ENCODE peak calls at places on chromosomes 1 and 21, in six cellular contexts. P is A549, S is HCT116, H is H1, B is HepG2, A is endothelial cell of umbilical vein. K is an unnamed sample. For H3K9me3, the result is how much of the 10 kb centered on the place peaks cover.

GRCh38 chr21:28445081-28445830 is 547.4 kb downstream of the LTN1 start:
- DNase-seq in P (no peak), S (no peak), H (no peak), B (no peak), A (no peak), K (no peak)

GRCh38 chr1:19080715-19081114 is 124.2 kb upstream of the IFFO2 start:
- DNase-seq in P (no peak), S (no peak), H (no peak), B (no peak), A (no peak), K (no peak)

GRCh38 chr1:207017615-207018559 is 14.7 kb downstream of the C1orf116 start:
- DNase-seq in P (no peak), S (no peak), H (no peak), B (no peak), A (no peak), K (no peak)

GRCh38 chr1:28112388-28113311 is 24.2 kb upstream of the EYA3 start:
- DNase-seq in P (peak), S (peak), H (no peak), B (peak), A (peak), K (no peak)

GRCh38 chr1:226526801-226527595 is 21.6 kb upstream of the STUM start:
- DNase-seq in P (peak), S (peak), H (no peak), B (peak), A (peak), K (peak)

GRCh38 chr1:72284398-72285073 is 2.2 kb upstream of the NEGR1 start:
- DNase-seq in P (no peak), S (no peak), H (no peak), B (peak), A (peak), K (peak)

GRCh38 chr1:47751188-47751587 is 246.0 kb downstream of the TRABD2B start:
- DNase-seq in P (peak), S (peak), H (no peak), B (no peak), A (no peak), K (no peak)

GRCh38 chr1:198657550-198658064 is 18.8 kb downstream of the PTPRC start:
- DNase-seq in P (peak), S (no peak), H (no peak), B (no peak), A (peak), K (no peak)

GRCh38 chr1:151444791-151445177 is 14.5 kb downstream of the POGZ start:
- DNase-seq in P (no peak), S (no peak), H (no peak), B (no peak), A (no peak), K (no peak)

GRCh38 chr1:155241069-155241679 is 14.1 kb downstream of the ENTREP3 start:
- DNase-seq in P (peak), S (peak), H (no peak), B (peak), A (peak), K (peak)

GRCh38 chr1:109877320-109877771 is 33.3 kb upstream of the CSF1 start:
- DNase-seq in P (peak), S (no peak), H (peak), B (peak), A (peak), K (no peak)

GRCh38 chr1:167439301-167439988 is 78.9 kb downstream of the CD247 start:
- DNase-seq in P (peak), S (no peak), H (no peak), B (peak), A (peak), K (peak)

GRCh38 chr1:60746278-60746761 is 336.0 kb upstream of the NFIA start:
- DNase-seq in P (no peak), S (no peak), H (no peak), B (no peak), A (no peak), K (peak)
- TF ChIP-seq MAX in P (no peak), S (no peak), H (no peak), B (no peak), A (no peak), K (no peak)

GRCh38 chr1:152621993-152622392 is 910 bp downstream of the LCE3A start:
- DNase-seq in P (no peak), S (no peak), H (no peak), B (no peak), A (no peak), K (no peak)
- H3K9me3 ChIP-seq in P (under half), S (under half), H (half or more), B (under half), A (under half), K (under half)

DNA sequence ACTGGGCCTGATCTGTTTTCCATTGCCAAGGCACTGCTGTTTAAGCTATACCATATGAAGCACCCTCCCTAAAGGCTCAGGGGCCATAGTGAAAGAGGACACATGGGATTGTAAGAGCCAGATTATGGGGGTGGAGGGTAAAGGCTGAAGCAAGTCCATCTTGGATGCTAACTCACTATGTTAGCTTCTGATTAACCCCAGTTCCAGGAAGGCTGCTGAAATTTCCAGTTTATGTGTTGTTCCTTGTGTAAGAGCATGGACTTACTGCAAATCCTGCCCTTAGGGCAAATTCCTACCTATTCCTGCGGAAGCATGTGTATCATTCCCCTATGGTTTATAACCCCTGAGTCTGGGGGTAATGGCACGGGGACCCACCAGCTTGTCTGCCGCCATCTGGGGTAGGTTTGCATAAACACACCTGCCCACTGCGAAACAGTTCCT is 91.8 kb upstream of the SERBP1 start:
- DNase-seq in P (no peak), S (no peak), H (no peak), B (no peak), A (no peak), K (no peak)
- TF ChIP-seq MAX in P (no peak), S (no peak), H (no peak), B (no peak), A (no peak), K (no peak)

GRCh38 chr1:52216907-52217458 is 75.1 kb downstream of the ZFYVE9 start:
- DNase-seq in P (no peak), S (no peak), H (no peak), B (no peak), A (no peak), K (no peak)
- H3K9me3 ChIP-seq in P (under half), S (under half), H (under half), B (under half), A (under half), K (under half)

GRCh38 chr1:17688217-17688810 is 66.8 kb upstream of the ACTL8 start:
- DNase-seq in P (no peak), S (no peak), H (no peak), B (no peak), A (no peak), K (no peak)

GRCh38 chr1:17684810-17685209 is 70.3 kb upstream of the ACTL8 start:
- DNase-seq in P (no peak), S (no peak), H (no peak), B (no peak), A (no peak), K (no peak)

GRCh38 chr1:17686258-17686657 is 68.9 kb upstream of the ACTL8 start:
- DNase-seq in P (no peak), S (no peak), H (no peak), B (no peak), A (no peak), K (no peak)

GRCh38 chr1:17683551-17683950 is 71.6 kb upstream of the ACTL8 start:
- DNase-seq in P (no peak), S (no peak), H (no peak), B (no peak), A (no peak), K (peak)

DNA sequence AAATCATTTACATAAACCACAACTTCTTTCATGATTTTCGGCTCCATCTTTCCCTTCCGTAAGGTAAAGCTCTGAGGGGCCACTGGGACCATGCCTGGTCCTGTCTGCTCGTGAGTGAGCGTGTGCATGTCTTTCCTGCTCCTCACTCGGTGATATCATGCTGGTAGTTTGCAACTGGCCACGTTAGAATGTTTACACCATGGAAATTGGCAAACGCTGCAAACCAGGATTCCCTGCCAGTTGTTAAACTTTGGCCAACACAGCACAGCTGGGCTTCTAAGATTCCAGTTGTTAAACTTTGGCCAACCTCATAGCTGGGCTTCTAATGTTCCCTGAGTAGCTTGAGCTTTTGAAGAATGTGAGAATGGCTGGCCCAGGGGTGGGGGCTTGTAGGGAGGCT is 68.0 kb upstream of the ACTL8 start:
- DNase-seq in P (no peak), S (no peak), H (no peak), B (no peak), A (no peak), K (no peak)
- TF ChIP-seq MAX in P (no peak), S (no peak), H (no peak), B (no peak), A (no peak), K (no peak)